ENCODE peak calls at places on chromosomes 3 and 15, in five cellular contexts. E is H1, P is HepG2, L is SK-N-SH, O is GM12878. A is an unnamed sample.

GRCh38 chr15:100671858-100672543 is 69.6 kb downstream of the ASB7 start:
- DNase-seq in E (no peak), L (peak), P (peak), O (no peak), A (no peak)

GRCh38 chr3:69925506-69925905 is 74.0 kb upstream of the SAMMSON start:
- DNase-seq in L (no peak), E (no peak), P (no peak), O (no peak), A (no peak)

GRCh38 chr3:82012775-82013174 is 251.3 kb upstream of the GBE1 start:
- DNase-seq in L (no peak), O (no peak), P (no peak), E (no peak), A (no peak)

GRCh38 chr3:31813686-31814085 is 167.4 kb downstream of the OSBPL10 start:
- DNase-seq in P (no peak), L (no peak), O (no peak), E (no peak), A (no peak)

GRCh38 chr15:38540516-38540915 is 24.1 kb downstream of the RASGRP1 start:
- DNase-seq in O (no peak), E (no peak), P (no peak), L (no peak), A (no peak)

GRCh38 chr3:33170531-33170930 is 48.1 kb downstream of the SUSD5 start:
- DNase-seq in P (no peak), L (no peak), E (no peak), O (no peak), A (no peak)

GRCh38 chr3:30646181-30646876 is 39.9 kb downstream of the TGFBR2 start:
- DNase-seq in O (no peak), L (no peak), E (no peak), P (no peak), A (no peak)

GRCh38 chr3:184229424-184230080 is at the start of gene VWA5B2:
- DNase-seq in P (peak), O (no peak), L (peak), E (peak), A (no peak)

GRCh38 chr3:116863842-116864626 is 154.5 kb downstream of the TUSC7 start:
- DNase-seq in P (peak), L (peak), O (peak), E (peak), A (peak)

GRCh38 chr3:128266453-128266852 is 113.2 kb downstream of the EEFSEC start:
- DNase-seq in O (no peak), P (no peak), E (no peak), L (no peak), A (no peak)

GRCh38 chr15:48823237-48823636 is 12.4 kb upstream of the CEP152 start:
- DNase-seq in P (no peak), E (no peak), L (no peak), O (no peak), A (no peak)

GRCh38 chr3:60175680-60176079 is 1075.6 kb downstream of the FHIT start:
- DNase-seq in P (no peak), L (no peak), E (no peak), O (no peak), A (no peak)

GRCh38 chr3:135034291-135034768 is 239.3 kb downstream of the EPHB1 start:
- DNase-seq in O (no peak), L (no peak), E (peak), P (no peak), A (no peak)

GRCh38 chr3:134711284-134711683 is 60.5 kb upstream of the KY start:
- DNase-seq in L (no peak), O (no peak), P (no peak), E (no peak), A (no peak)

GRCh38 chr3:184321666-184322065 is 7.3 kb downstream of the EIF4G1 start:
- DNase-seq in O (no peak), L (peak), P (no peak), E (no peak), A (no peak)

GRCh38 chr3:123337226-123337625 is 111.7 kb downstream of the ADCY5 start:
- DNase-seq in O (no peak), P (no peak), L (no peak), E (no peak), A (no peak)

GRCh38 chr3:187873843-187874242 is 128.6 kb upstream of the BCL6 start:
- DNase-seq in E (no peak), O (no peak), P (no peak), L (no peak), A (no peak)

GRCh38 chr3:197001972-197002700 is 27.5 kb downstream of the MELTF start:
- DNase-seq in L (no peak), E (no peak), P (no peak), O (no peak), A (no peak)

GRCh38 chr3:185362850-185363661 is at the start of gene MAP3K13:
- DNase-seq in P (peak), O (peak), L (peak), E (peak), A (peak)

GRCh38 chr15:41564286-41564959 is 5.4 kb downstream of the TYRO3 start:
- DNase-seq in L (peak), P (peak), O (no peak), E (peak), A (no peak)

GRCh38 chr15:41258706-41259471 is 27.8 kb downstream of the CHP1 start:
- DNase-seq in L (no peak), O (peak), E (no peak), P (peak), A (no peak)

GRCh38 chr15:101022306-101022705 is 103.1 kb downstream of the LRRK1 start:
- DNase-seq in L (no peak), P (no peak), E (peak), O (no peak), A (no peak)

GRCh38 chr15:26243382-26243781 is 380.3 kb upstream of the ATP10A start:
- DNase-seq in L (no peak), E (no peak), O (no peak), P (no peak), A (no peak)

GRCh38 chr15:69648215-69648614 is 195.6 kb downstream of the RPLP1 start:
- DNase-seq in P (no peak), L (peak), O (no peak), E (no peak), A (no peak)

GRCh38 chr15:69652906-69653305 is 200.3 kb downstream of the RPLP1 start:
- DNase-seq in P (no peak), O (no peak), E (no peak), L (no peak), A (no peak)

GRCh38 chr15:69647160-69647513 is 194.5 kb downstream of the RPLP1 start:
- DNase-seq in E (no peak), O (no peak), P (no peak), L (no peak), A (no peak)

GRCh38 chr15:69644876-69645275 is 192.3 kb downstream of the RPLP1 start:
- DNase-seq in P (no peak), L (no peak), E (no peak), O (no peak), A (no peak)

GRCh38 chr15:69648775-69649735 is 196.4 kb downstream of the RPLP1 start:
- DNase-seq in O (no peak), L (no peak), P (no peak), E (peak), A (no peak)
- H3K9ac ChIP-seq in O (no peak), L (no peak), P (no peak), E (no peak), A (no peak)

DNA sequence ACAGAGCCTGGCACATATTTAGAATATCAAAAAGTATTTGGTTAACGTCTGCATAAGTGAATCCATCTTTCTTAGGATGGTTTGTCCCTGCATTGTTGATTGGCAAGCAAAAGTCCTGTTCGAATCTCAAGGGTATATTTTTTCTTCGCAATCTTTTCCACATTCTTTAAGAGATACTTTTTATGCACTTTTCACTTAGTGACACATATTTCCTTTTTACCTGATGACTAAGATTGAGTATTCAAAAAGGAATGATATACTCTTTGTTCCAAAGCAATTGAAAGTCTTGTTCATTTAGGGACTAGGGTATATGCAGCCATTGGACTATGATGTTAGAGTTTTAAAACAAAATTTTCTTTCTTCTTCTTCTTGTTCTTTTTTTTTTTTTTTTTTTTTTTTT is 349.9 kb downstream of the NLGN1 start:
- DNase-seq in L (no peak), O (no peak), E (no peak), P (no peak), A (no peak)
- TF ChIP-seq POLR2AphosphoS5 in L (no peak), O (no peak), E (no peak), P (no peak), A (no peak)

GRCh38 chr3:105835606-105836005 is 33.2 kb downstream of the CBLB start:
- DNase-seq in L (no peak), P (no peak), E (no peak), O (no peak), A (no peak)

GRCh38 chr3:105836533-105836932 is 32.3 kb downstream of the CBLB start:
- DNase-seq in E (no peak), O (peak), P (peak), L (no peak), A (no peak)

GRCh38 chr3:105832618-105833017 is 36.2 kb downstream of the CBLB start:
- DNase-seq in L (no peak), P (no peak), E (no peak), O (no peak), A (no peak)

GRCh38 chr3:105837143-105837740 is 31.6 kb downstream of the CBLB start:
- DNase-seq in L (no peak), E (no peak), O (peak), P (no peak), A (no peak)

DNA sequence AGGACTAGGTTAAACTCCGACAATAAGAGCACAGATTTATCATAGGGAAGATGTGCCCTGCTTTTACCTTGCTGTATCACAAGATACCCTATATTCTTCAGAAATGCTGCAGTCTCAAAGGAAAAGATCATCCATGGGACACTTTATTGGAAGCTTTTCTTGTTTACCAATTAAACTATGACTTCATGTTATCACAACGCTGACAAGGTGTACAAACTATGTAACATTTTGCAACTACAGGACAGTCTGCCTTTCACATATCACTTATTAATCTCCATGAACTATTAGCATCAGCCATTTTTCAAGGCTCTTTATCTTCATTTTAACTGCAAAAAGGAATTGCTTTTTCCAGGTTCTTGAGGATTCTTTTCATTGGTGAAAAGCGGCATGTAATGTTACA is 34.0 kb downstream of the CBLB start:
- DNase-seq in E (no peak), L (no peak), O (no peak), P (no peak), A (no peak)
- H3K27ac ChIP-seq in E (no peak), L (no peak), O (no peak), P (no peak), A (no peak)

GRCh38 chr3:9769426-9770275 is at the start of gene CAMK1:
- DNase-seq in P (peak), L (peak), O (no peak), E (peak), A (no peak)
- H3K9ac ChIP-seq in P (peak), L (peak), O (peak), E (peak), A (peak)